ENCODE peak calls at places on chromosomes 2 and 18, in five cellular contexts. E, N, O, X and Z are unnamed samples.

GRCh38 chr2:8656160-8656641 is 25.7 kb upstream of the ID2 start:
- DNase-seq in X (peak; percentile 57), E (no peak), N (no peak), O (no peak), Z (peak; percentile 65)

GRCh38 chr18:72468011-72468710 is 76.0 kb downstream of the CBLN2 start:
- DNase-seq in E (no peak), O (no peak), N (no peak), X (no peak), Z (no peak)

GRCh38 chr2:112055833-112056625 is 960 bp downstream of the TMEM87B start:
- DNase-seq in O (no peak), E (peak; percentile 60), N (peak; percentile 86), X (peak; percentile 92), Z (peak; percentile 95)

GRCh38 chr2:191056218-191056617 is 42.2 kb upstream of the STAT1 start:
- DNase-seq in X (no peak), O (no peak), E (peak; percentile 28), N (no peak), Z (no peak)

GRCh38 chr2:75896779-75897366 is 186.2 kb upstream of the GCFC2 start:
- DNase-seq in O (no peak), X (no peak), E (peak; percentile 79), N (no peak), Z (no peak)

GRCh38 chr2:9739508-9739907 is 103.8 kb upstream of the TAF1B start:
- DNase-seq in X (no peak), E (peak; percentile 78), O (no peak), N (peak; percentile 78), Z (peak; percentile 41)

GRCh38 chr2:175107146-175107545 is 60.9 kb downstream of the ATF2 start:
- DNase-seq in O (no peak), N (no peak), E (no peak), X (no peak), Z (no peak)

GRCh38 chr2:68850524-68850923 is 20.7 kb downstream of the BMP10 start:
- DNase-seq in N (no peak), O (no peak), E (no peak), X (no peak), Z (no peak)

GRCh38 chr2:175418224-175418843 is 236.8 kb upstream of the ATP5MC3 start:
- DNase-seq in E (no peak), O (no peak), N (no peak), X (no peak), Z (no peak)

GRCh38 chr2:187920511-187920910 is 366.3 kb upstream of the TFPI start:
- DNase-seq in X (no peak), N (no peak), O (no peak), E (no peak), Z (no peak)

GRCh38 chr18:38698108-38698507 is 1132.5 kb upstream of the CELF4 start:
- DNase-seq in X (no peak), N (no peak), E (no peak), O (no peak), Z (no peak)

DNA sequence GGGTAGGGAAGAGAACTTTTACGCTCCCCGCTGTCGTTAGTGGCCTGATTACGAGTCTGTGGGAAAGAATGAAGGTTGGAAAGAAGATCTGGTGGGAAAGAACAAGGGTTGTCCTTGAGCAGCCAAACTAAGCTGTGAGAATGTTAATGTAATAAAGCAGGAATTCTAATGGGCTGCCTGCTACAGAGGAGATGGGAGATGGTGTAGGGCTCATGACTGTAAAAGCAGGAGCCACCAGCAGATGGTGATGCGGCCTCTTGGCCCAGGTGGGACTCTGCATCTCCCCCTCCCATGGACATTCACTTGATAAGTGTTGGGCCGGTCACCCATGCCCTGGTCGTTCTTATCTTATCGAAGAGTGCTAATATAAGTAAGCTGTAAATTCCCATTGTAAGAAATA is 150.0 kb downstream of the NEDD4L start:
- DNase-seq in O (no peak), N (no peak), X (no peak), E (no peak), Z (no peak)
- TF ChIP-seq CTCF in O (peak; percentile 40), N (peak; percentile 61), X (peak; percentile 33), E (peak; percentile 1), Z (peak; percentile 42)

GRCh38 chr18:55457028-55457427 is 131.0 kb downstream of the TCF4 start:
- DNase-seq in X (no peak), O (no peak), E (peak; percentile 8), N (no peak), Z (no peak)
- H3K4me3 ChIP-seq in X (no peak overlapping the region), O (no peak overlapping the region), E (no peak overlapping the region), N (no peak overlapping the region), Z (no peak overlapping the region)

GRCh38 chr2:240567872-240568677 is at the start of gene RNPEPL1:
- DNase-seq in N (no peak), X (no peak), E (peak; percentile 62), O (no peak), Z (no peak)
- TF ChIP-seq CTCF in N (no peak), X (no peak), E (no peak), O (no peak), Z (peak; percentile 0)

DNA sequence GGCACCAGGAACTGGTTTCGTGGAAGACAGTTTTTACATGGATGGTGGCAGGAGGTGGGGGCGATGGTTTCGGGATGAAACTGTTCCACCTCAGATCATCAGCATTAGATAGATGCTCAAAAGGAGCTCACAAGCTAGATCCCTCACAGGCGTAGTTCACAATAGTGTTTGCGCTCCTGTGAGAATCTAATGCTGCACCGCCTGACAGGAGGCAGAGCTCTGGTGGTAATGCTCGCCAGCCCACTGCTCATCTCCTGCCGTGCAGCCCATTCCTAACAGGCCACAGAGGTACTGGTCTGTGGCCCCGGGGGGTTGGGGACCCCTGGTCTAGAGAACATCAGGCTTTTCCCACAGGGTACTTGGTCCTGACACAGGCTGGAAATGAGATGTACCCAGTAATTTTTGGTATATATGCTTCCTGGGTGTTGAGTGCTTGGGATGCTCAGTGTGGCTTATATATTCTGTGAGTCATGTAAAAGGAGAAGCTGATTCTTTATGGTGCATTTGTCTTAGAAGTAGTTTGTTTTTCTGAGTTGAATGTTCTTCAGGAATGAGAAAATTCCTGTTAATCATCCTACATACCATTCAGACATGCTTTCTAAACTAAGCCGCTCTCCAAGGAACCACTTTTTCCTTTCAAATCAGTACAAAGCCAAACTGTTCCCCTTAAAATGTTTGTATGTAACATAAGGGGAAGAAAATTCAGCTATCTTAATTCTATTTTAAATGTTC is 121.9 kb downstream of the NCK2 start:
- DNase-seq in O (no peak), X (no peak), E (no peak), N (no peak), Z (peak; percentile 40)
- H3K4me3 ChIP-seq in O (no peak overlapping the region), X (no peak overlapping the region), E (no peak overlapping the region), N (no peak overlapping the region), Z (no peak overlapping the region)

DNA sequence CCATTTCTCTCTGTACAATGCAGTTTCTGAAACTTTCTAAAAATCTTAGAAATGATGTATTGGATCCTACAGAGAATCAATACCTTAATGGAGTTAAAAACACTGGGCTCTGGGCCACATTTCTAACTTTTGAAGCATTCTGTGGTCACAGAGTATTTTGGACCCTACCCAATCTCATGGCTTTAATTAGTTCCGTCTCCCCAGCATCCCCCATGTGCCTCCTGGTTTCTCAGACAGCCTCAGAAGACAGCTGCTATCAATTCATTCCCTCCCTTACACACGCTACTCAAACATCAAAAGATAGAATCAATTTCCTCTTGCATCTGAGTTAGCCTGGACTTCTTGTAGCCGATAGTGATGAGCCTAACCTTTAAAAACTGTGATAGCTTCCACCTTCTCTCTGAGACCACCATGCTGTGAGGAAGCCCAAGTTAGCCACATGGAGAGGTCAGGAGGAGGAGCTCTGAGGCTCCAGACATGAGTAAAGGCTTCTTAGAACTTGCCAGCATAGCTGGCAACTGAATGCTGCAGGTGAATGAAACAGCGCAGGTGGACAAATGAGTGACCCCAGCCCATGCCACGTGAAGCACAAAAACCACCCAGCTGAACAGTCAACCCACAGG is 10.4 kb downstream of the ADCY3 start:
- DNase-seq in O (no peak), N (no peak), E (no peak), X (peak; percentile 70), Z (peak; percentile 39)
- TF ChIP-seq CTCF in O (no peak), N (no peak), E (no peak), X (no peak), Z (no peak)

GRCh38 chr18:712401-713134 is at the start of gene ENOSF1:
- DNase-seq in E (peak; percentile 90), X (peak; percentile 9), N (peak; percentile 88), O (peak; percentile 54), Z (peak; percentile 74)

GRCh38 chr18:710418-711300 is 1.8 kb downstream of the ENOSF1 start:
- DNase-seq in O (no peak), N (peak; percentile 53), E (no peak), X (no peak), Z (no peak)

GRCh38 chr18:711330-711692 is 1.1 kb downstream of the ENOSF1 start:
- DNase-seq in E (no peak), O (no peak), X (no peak), N (no peak), Z (no peak)

GRCh38 chr18:711693-712400 is 583 bp downstream of the ENOSF1 start:
- DNase-seq in O (peak; percentile 57), N (peak; percentile 92), E (peak; percentile 88), X (peak; percentile 52), Z (peak; percentile 96)

DNA sequence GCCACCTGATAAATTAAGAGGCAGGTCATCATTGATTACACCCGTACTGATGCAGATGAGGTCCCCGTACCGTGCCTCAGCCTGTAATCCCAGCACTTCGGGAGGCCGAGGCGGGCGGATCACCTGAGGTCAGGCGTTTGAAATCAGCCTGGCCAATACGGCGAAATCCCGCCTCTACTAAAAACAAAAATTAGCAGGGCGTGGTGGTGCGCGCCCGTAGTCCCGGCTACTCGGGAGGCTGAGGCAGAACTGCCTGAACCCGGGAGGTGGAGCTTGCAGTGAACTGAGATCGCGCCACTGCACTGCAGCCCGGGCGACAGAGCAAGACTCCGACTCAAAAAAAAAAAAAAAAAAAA is 683 bp upstream of the ENOSF1 start:
- DNase-seq in E (no peak), N (peak; percentile 57), O (no peak), X (no peak), Z (no peak)
- H3K4me3 ChIP-seq in E (peak overlapping the region; percentile 51), N (no peak overlapping the region), O (no peak overlapping the region), X (peak overlapping the region; percentile 80), Z (peak overlapping the region; percentile 61)

GRCh38 chr2:2830576-2830975 is 499.5 kb upstream of the MYT1L start:
- DNase-seq in O (no peak), E (no peak), N (peak; percentile 32), X (no peak), Z (no peak)

GRCh38 chr2:2828774-2829368 is 497.8 kb upstream of the MYT1L start:
- DNase-seq in X (no peak), N (peak; percentile 52), E (no peak), O (no peak), Z (no peak)

GRCh38 chr2:2834105-2834504 is 503.0 kb upstream of the MYT1L start:
- DNase-seq in E (no peak), N (peak; percentile 32), O (no peak), X (no peak), Z (no peak)

GRCh38 chr2:2832657-2833056 is 501.6 kb upstream of the MYT1L start:
- DNase-seq in X (no peak), N (peak; percentile 4), E (no peak), O (no peak), Z (no peak)

DNA sequence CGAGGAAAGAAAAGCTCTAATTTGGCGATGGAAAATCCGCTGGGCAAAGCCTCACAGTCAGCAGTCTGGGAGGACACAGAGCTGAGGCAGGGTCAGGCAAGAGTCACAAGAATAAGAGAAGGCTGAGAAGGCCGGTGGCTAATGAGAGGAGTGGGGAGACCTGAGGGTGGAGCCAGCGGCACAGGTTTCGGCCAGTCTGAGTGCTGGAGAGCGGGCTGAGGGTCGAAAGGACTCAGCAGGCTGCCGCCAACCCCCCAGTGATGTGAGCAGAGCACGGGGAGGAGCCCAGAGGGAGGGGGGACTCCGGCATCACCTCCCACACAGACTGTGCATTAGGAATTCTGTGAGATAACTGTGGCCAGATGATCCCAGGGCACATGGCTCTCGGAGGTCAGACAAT is 500.6 kb upstream of the MYT1L start:
- DNase-seq in N (peak; percentile 32), X (no peak), O (no peak), E (no peak), Z (no peak)
- TF ChIP-seq CTCF in N (no peak), X (no peak), O (no peak), E (no peak), Z (no peak)